ENCODE peak calls at places on chromosomes 6 and 20, in six cellular contexts. Y, I, S, O, G and A are unnamed samples.

GRCh38 chr6:5653801-5654200 is 352.9 kb downstream of the NRN1 start:
- DNase-seq in S (no peak), G (no peak), I (no peak), Y (no peak), O (no peak), A (no peak)

GRCh38 chr6:34132082-34132357 is 13.9 kb downstream of the GRM4 start:
- DNase-seq in I (no peak), S (no peak), Y (no peak), O (no peak), G (no peak), A (no peak)

GRCh38 chr20:35297153-35297552 is 4.9 kb upstream of the FAM83C start:
- DNase-seq in G (no peak), S (no peak), I (no peak), Y (no peak), O (no peak), A (no peak)

GRCh38 chr6:34246563-34247391 is 2.0 kb downstream of the SMIM29 start:
- DNase-seq in G (peak), Y (no peak), I (no peak), O (peak), S (peak), A (peak)

GRCh38 chr6:45378324-45378926 is 691 bp upstream of the SUPT3H start:
- DNase-seq in Y (peak), I (no peak), S (no peak), O (peak), G (no peak), A (no peak)

GRCh38 chr20:45924391-45925261 is 9.9 kb upstream of the PCIF1 start:
- DNase-seq in Y (no peak), I (no peak), O (no peak), S (no peak), G (no peak), A (no peak)

GRCh38 chr6:150055131-150055530 is 13.8 kb downstream of the ULBP3 start:
- DNase-seq in Y (no peak), O (no peak), I (no peak), G (no peak), S (no peak), A (no peak)

GRCh38 chr6:170114956-170115855 is 175.7 kb downstream of the DLL1 start:
- DNase-seq in O (no peak), G (no peak), Y (peak), S (no peak), I (no peak), A (no peak)

GRCh38 chr20:5448449-5449118 is 131.8 kb upstream of the PROKR2 start:
- DNase-seq in O (peak), Y (peak), I (peak), S (peak), G (peak), A (peak)

GRCh38 chr6:78883651-78884050 is 16.3 kb downstream of the IRAK1BP1 start:
- DNase-seq in Y (no peak), G (no peak), O (no peak), I (no peak), S (no peak), A (no peak)

GRCh38 chr6:72911463-72912153 is 289.7 kb downstream of the KCNQ5 start:
- DNase-seq in I (no peak), S (no peak), Y (no peak), G (no peak), O (peak), A (no peak)

GRCh38 chr20:18032977-18033892 is 24.5 kb downstream of the OVOL2 start:
- DNase-seq in Y (no peak), G (no peak), I (no peak), S (no peak), O (no peak), A (no peak)

GRCh38 chr6:22072939-22073338 is 223.9 kb downstream of the PRL start:
- DNase-seq in O (no peak), Y (no peak), S (no peak), G (no peak), I (no peak), A (no peak)

GRCh38 chr20:6940052-6940451 is 172.6 kb downstream of the BMP2 start:
- DNase-seq in I (no peak), Y (no peak), O (no peak), G (peak), S (no peak), A (no peak)

GRCh38 chr6:67606905-67607828 is 1027.9 kb upstream of the ADGRB3 start:
- DNase-seq in Y (no peak), S (no peak), O (peak), I (no peak), G (no peak), A (no peak)

GRCh38 chr6:80527552-80528052 is 421.1 kb downstream of the BCKDHB start:
- DNase-seq in G (no peak), I (no peak), Y (no peak), O (no peak), S (no peak), A (no peak)

GRCh38 chr20:63536997-63537524 is at the start of gene PTK6:
- DNase-seq in S (no peak), I (no peak), O (peak), Y (peak), G (no peak), A (peak)